ENCODE peak calls at places on chromosome 4, in six cellular contexts. I, V, E, G, R and K are unnamed samples.
A peak's percentile ranks its signal among the peaks of the same experiment; 100 is the strongest.

GRCh38 chr4:118765399-118765798 is 70.5 kb downstream of the SEC24D start:
- DNase-seq in I (peak; percentile 25), V (no peak), E (no peak), G (no peak), R (no peak), K (no peak)

GRCh38 chr4:6208416-6208815 is 8.1 kb upstream of the JAKMIP1 start:
- DNase-seq in I (no peak), V (no peak), E (no peak), G (no peak), R (no peak), K (no peak)

GRCh38 chr4:128782875-128783614 is 26.5 kb upstream of the JADE1 start:
- DNase-seq in I (no peak), V (no peak), E (no peak), G (no peak), R (no peak), K (no peak)

GRCh38 chr4:65747386-65747785 is 77.1 kb upstream of the EPHA5 start:
- DNase-seq in I (no peak), V (no peak), E (no peak), G (no peak), R (no peak), K (no peak)

GRCh38 chr4:22483551-22483981 is 32.3 kb downstream of the ADGRA3 start:
- DNase-seq in I (peak; percentile 68), V (no peak), E (no peak), G (no peak), R (no peak), K (no peak)

GRCh38 chr4:48254381-48255072 is 15.1 kb downstream of the TEC start:
- DNase-seq in I (no peak), V (no peak), E (no peak), G (no peak), R (no peak), K (peak; percentile 46)

GRCh38 chr4:169151671-169152070 is 119.1 kb downstream of the SH3RF1 start:
- DNase-seq in I (no peak), V (no peak), E (no peak), G (no peak), R (no peak), K (no peak)

GRCh38 chr4:82606622-82607021 is 44.8 kb upstream of the TMEM150C start:
- DNase-seq in I (no peak), V (no peak), E (no peak), G (no peak), R (no peak), K (no peak)

GRCh38 chr4:48078862-48079655 is 55.0 kb downstream of the TXK start:
- DNase-seq in I (no peak), V (no peak), E (no peak), G (peak; percentile 81), R (no peak), K (no peak)

GRCh38 chr4:102717448-102718092 is 43.2 kb downstream of the MANBA start:
- DNase-seq in I (no peak), V (no peak), E (no peak), G (peak; percentile 24), R (no peak), K (no peak)

GRCh38 chr4:23680616-23681518 is 209.0 kb downstream of the PPARGC1A start:
- DNase-seq in I (no peak), V (no peak), E (no peak), G (no peak), R (no peak), K (no peak)

GRCh38 chr4:41728571-41728908 is 20.0 kb downstream of the PHOX2B start:
- DNase-seq in I (no peak), V (no peak), E (no peak), G (no peak), R (no peak), K (no peak)

GRCh38 chr4:151627491-151627890 is 133.3 kb downstream of the GATB start:
- DNase-seq in I (no peak), V (no peak), E (no peak), G (no peak), R (no peak), K (no peak)

GRCh38 chr4:122776916-122777315 is 44.4 kb downstream of the BBS12 start:
- DNase-seq in I (no peak), V (no peak), E (no peak), G (no peak), R (no peak), K (peak; percentile 16)

GRCh38 chr4:183241771-183242170 is 78.3 kb downstream of the CLDN22 start:
- DNase-seq in I (no peak), V (no peak), E (no peak), G (no peak), R (no peak), K (no peak)

GRCh38 chr4:169993531-169993930 is 32.7 kb downstream of the MFAP3L start:
- DNase-seq in I (no peak), V (no peak), E (no peak), G (no peak), R (no peak), K (no peak)

GRCh38 chr4:6372649-6373525 is 99.5 kb downstream of the PPP2R2C start:
- DNase-seq in I (no peak), V (peak; percentile 77), E (peak; percentile 42), G (peak; percentile 46), R (no peak), K (peak; percentile 18)

GRCh38 chr4:185101354-185101890 is 41.6 kb upstream of the SLC25A4 start:
- DNase-seq in I (no peak), V (no peak), E (no peak), G (no peak), R (no peak), K (no peak)

GRCh38 chr4:10119773-10120172 is 3.2 kb upstream of the WDR1 start:
- DNase-seq in I (no peak), V (no peak), E (no peak), G (no peak), R (no peak), K (no peak)

GRCh38 chr4:13349096-13349495 is 135.0 kb downstream of the RAB28 start:
- DNase-seq in I (no peak), V (no peak), E (no peak), G (no peak), R (no peak), K (no peak)

GRCh38 chr4:173272987-173273386 is 61.2 kb downstream of the HMGB2 start:
- DNase-seq in I (no peak), V (no peak), E (no peak), G (no peak), R (no peak), K (no peak)

GRCh38 chr4:155428128-155428527 is 51.4 kb upstream of the MAP9 start:
- DNase-seq in I (no peak), V (no peak), E (no peak), G (no peak), R (no peak), K (no peak)

GRCh38 chr4:10526431-10527222 is 69.4 kb upstream of the ZNF518B start:
- DNase-seq in I (no peak), V (no peak), E (no peak), G (no peak), R (no peak), K (no peak)